ENCODE peak calls at places on chromosomes 3 and 15, in nine cellular contexts. I is Caco-2, B is fibroblast of villous mesenchyme, H is neural crest cell, R is amniotic stem cell, T is neural progenitor cell, X is progenitor cell of endocrine pancreas, N is ELR, A is frontal cortex. M is an unnamed sample.

GRCh38 chr3:2024713-2025112 is 74.0 kb upstream of the CNTN4 start:
- DNase-seq in I (no peak), B (no peak), H (no peak), R (no peak), T (no peak), X (no peak), N (no peak), A (no peak), M (no peak)

GRCh38 chr3:108234387-108234957 is 12.2 kb upstream of the IFT57 start:
- DNase-seq in I (no peak), B (no peak), H (no peak), R (no peak), T (no peak), X (no peak), N (no peak), A (no peak), M (no peak)

GRCh38 chr15:92901053-92901761 is 1.1 kb downstream of the CHD2 start:
- DNase-seq in I (no peak), B (no peak), H (no peak), R (no peak), T (no peak), X (no peak), N (peak), A (no peak), M (no peak)

GRCh38 chr15:95134306-95135100 is 903.1 kb downstream of the MCTP2 start:
- DNase-seq in I (no peak), B (peak), H (no peak), R (no peak), T (no peak), X (no peak), N (no peak), A (no peak), M (no peak)

GRCh38 chr15:25501828-25502446 is 63.1 kb upstream of the UBE3A start:
- DNase-seq in I (no peak), B (peak), H (no peak), R (no peak), T (peak), X (no peak), N (peak), A (no peak), M (no peak)

GRCh38 chr3:98733055-98733777 is 29.9 kb upstream of the ST3GAL6 start:
- DNase-seq in I (peak), B (peak), H (peak), R (no peak), T (peak), X (no peak), N (peak), A (peak), M (peak)

GRCh38 chr3:183015185-183015584 is 34.8 kb upstream of the DCUN1D1 start:
- DNase-seq in I (no peak), B (no peak), H (no peak), R (no peak), T (no peak), X (no peak), N (no peak), A (no peak), M (no peak)

GRCh38 chr3:169510378-169510777 is 153.1 kb downstream of the MECOM start:
- DNase-seq in I (no peak), B (no peak), H (no peak), R (no peak), T (no peak), X (no peak), N (no peak), A (no peak), M (no peak)

GRCh38 chr3:193732391-193732790 is 139.4 kb downstream of the OPA1 start:
- DNase-seq in I (peak), B (no peak), H (no peak), R (peak), T (no peak), X (no peak), N (peak), A (no peak), M (no peak)

GRCh38 chr3:190041333-190042041 is 79.2 kb downstream of the P3H2 start:
- DNase-seq in I (no peak), B (no peak), H (no peak), R (no peak), T (peak), X (no peak), N (peak), A (no peak), M (no peak)

GRCh38 chr3:100226712-100227429 is 33.9 kb upstream of the TBC1D23 start:
- DNase-seq in I (no peak), B (peak), H (no peak), R (no peak), T (no peak), X (no peak), N (peak), A (no peak), M (no peak)

GRCh38 chr15:43518073-43518761 is 809 bp downstream of the MAP1A start:
- DNase-seq in I (no peak), B (peak), H (peak), R (no peak), T (peak), X (no peak), N (peak), A (peak), M (no peak)

GRCh38 chr15:41493205-41493901 is at the start of gene ITPKA:
- DNase-seq in I (peak), B (peak), H (peak), R (peak), T (peak), X (peak), N (peak), A (peak), M (no peak)

GRCh38 chr3:101829066-101829830 is 20.1 kb upstream of the NFKBIZ start:
- DNase-seq in I (no peak), B (peak), H (no peak), R (no peak), T (peak), X (no peak), N (peak), A (no peak), M (peak)

GRCh38 chr3:24763421-24763820 is 268.8 kb upstream of the THRB start:
- DNase-seq in I (no peak), B (peak), H (no peak), R (no peak), T (no peak), X (no peak), N (peak), A (no peak), M (no peak)

GRCh38 chr3:90026406-90026805 is 919.0 kb downstream of the EPHA3 start:
- DNase-seq in I (no peak), B (no peak), H (no peak), R (no peak), T (no peak), X (no peak), N (no peak), A (no peak), M (no peak)

GRCh38 chr3:113910966-113911365 is 36.8 kb upstream of the ZDHHC23 start:
- DNase-seq in I (no peak), B (no peak), H (no peak), R (no peak), T (no peak), X (no peak), N (no peak), A (no peak), M (no peak)

GRCh38 chr3:42340466-42340865 is 69.9 kb downstream of the LYZL4 start:
- DNase-seq in I (no peak), B (no peak), H (no peak), R (no peak), T (no peak), X (no peak), N (peak), A (no peak), M (no peak)

GRCh38 chr3:104673981-104674380 is 692.7 kb upstream of the ALCAM start:
- DNase-seq in I (no peak), B (peak), H (no peak), R (no peak), T (no peak), X (no peak), N (peak), A (no peak), M (no peak)

GRCh38 chr3:98504534-98504933 is 7.1 kb downstream of the OR5K2 start:
- DNase-seq in I (no peak), B (peak), H (no peak), R (no peak), T (no peak), X (no peak), N (peak), A (no peak), M (no peak)

GRCh38 chr3:130276203-130276803 is 69.2 kb upstream of the COL6A5 start:
- DNase-seq in I (no peak), B (peak), H (peak), R (peak), T (peak), X (no peak), N (peak), A (peak), M (no peak)

GRCh38 chr3:83039422-83039821 is 1278.0 kb upstream of the GBE1 start:
- DNase-seq in I (no peak), B (no peak), H (no peak), R (no peak), T (no peak), X (no peak), N (no peak), A (no peak), M (no peak)

GRCh38 chr3:72889310-72890165 is 1.7 kb downstream of the GXYLT2 start:
- DNase-seq in I (no peak), B (no peak), H (no peak), R (no peak), T (no peak), X (no peak), N (no peak), A (no peak), M (no peak)

GRCh38 chr15:57444877-57445513 is 68.7 kb downstream of the CGNL1 start:
- DNase-seq in I (no peak), B (peak), H (no peak), R (no peak), T (no peak), X (no peak), N (no peak), A (no peak), M (no peak)

GRCh38 chr3:13507247-13507790 is 27.2 kb downstream of the HDAC11 start:
- DNase-seq in I (no peak), B (no peak), H (no peak), R (no peak), T (no peak), X (no peak), N (peak), A (no peak), M (no peak)

GRCh38 chr3:48694610-48695051 is 8.9 kb upstream of the NCKIPSD start:
- DNase-seq in I (no peak), B (peak), H (no peak), R (peak), T (no peak), X (no peak), N (peak), A (peak), M (peak)

GRCh38 chr15:56765252-56765651 is 31.9 kb upstream of the ZNF280D start:
- DNase-seq in I (no peak), B (peak), H (no peak), R (no peak), T (no peak), X (no peak), N (peak), A (no peak), M (no peak)

GRCh38 chr3:100695696-100696095 is 13.6 kb upstream of the TFG start:
- DNase-seq in I (no peak), B (no peak), H (no peak), R (no peak), T (no peak), X (no peak), N (no peak), A (no peak), M (no peak)

GRCh38 chr15:63362196-63362595 is 19.4 kb downstream of the CA12 start:
- DNase-seq in I (no peak), B (no peak), H (no peak), R (no peak), T (no peak), X (no peak), N (no peak), A (no peak), M (no peak)

GRCh38 chr15:93278006-93278405 is 189.0 kb upstream of the RGMA start:
- DNase-seq in I (no peak), B (no peak), H (no peak), R (no peak), T (no peak), X (no peak), N (no peak), A (no peak), M (no peak)

GRCh38 chr3:104846270-104846669 is 520.4 kb upstream of the ALCAM start:
- DNase-seq in I (no peak), B (peak), H (no peak), R (peak), T (no peak), X (no peak), N (peak), A (no peak), M (no peak)

GRCh38 chr3:110871869-110872268 is 199.7 kb upstream of the NECTIN3 start:
- DNase-seq in I (no peak), B (no peak), H (no peak), R (no peak), T (no peak), X (no peak), N (no peak), A (no peak), M (no peak)

GRCh38 chr3:195907730-195908438 is 467 bp downstream of the TNK2 start:
- DNase-seq in I (no peak), B (peak), H (no peak), R (no peak), T (no peak), X (no peak), N (peak), A (peak), M (peak)

GRCh38 chr3:128555098-128555825 is 62.3 kb upstream of the GATA2 start:
- DNase-seq in I (no peak), B (no peak), H (no peak), R (no peak), T (peak), X (no peak), N (no peak), A (no peak), M (no peak)

GRCh38 chr3:32176989-32177701 is 61.3 kb upstream of the CMTM8 start:
- DNase-seq in I (peak), B (peak), H (peak), R (peak), T (peak), X (peak), N (peak), A (no peak), M (no peak)

GRCh38 chr3:94089126-94089525 is 26.3 kb downstream of the NSUN3 start:
- DNase-seq in I (no peak), B (no peak), H (no peak), R (no peak), T (no peak), X (no peak), N (no peak), A (no peak), M (no peak)

GRCh38 chr3:49673131-49673714 is 928 bp upstream of the APEH start:
- DNase-seq in I (peak), B (no peak), H (no peak), R (no peak), T (peak), X (no peak), N (peak), A (no peak), M (no peak)

GRCh38 chr15:83977992-83978391 is 257.6 kb upstream of the GOLGA6L4 start:
- DNase-seq in I (no peak), B (no peak), H (no peak), R (no peak), T (no peak), X (no peak), N (no peak), A (no peak), M (no peak)

GRCh38 chr3:79140718-79141117 is 627.1 kb downstream of the ROBO1 start:
- DNase-seq in I (no peak), B (no peak), H (no peak), R (peak), T (no peak), X (no peak), N (peak), A (no peak), M (no peak)

M was measured in cardiac septum.